ENCODE peak calls at places on chromosome 16, in eight cellular contexts. E is CD4-positive, CD25-positive, alpha-beta regulatory T cell; S is ascending aorta; P is neuronal stem cell; H is naive thymus-derived CD4-positive, alpha-beta T cell; L is cardiac muscle cell; R is effector memory CD4-positive, alpha-beta T cell; X is heart right ventricle. Z is an unnamed sample.

GRCh38 chr16:21952040-21952792 is 945 bp upstream of the UQCRC2 start:
- DNase-seq in E (peak; percentile 82), S (no peak), P (peak; percentile 56), H (peak; percentile 87), L (peak; percentile 87), R (peak; percentile 73), X (peak; percentile 69), Z (peak; percentile 83)

GRCh38 chr16:48054881-48055601 is 100.8 kb downstream of the ABCC12 start:
- DNase-seq in E (peak; percentile 25), S (no peak), P (peak; percentile 48), H (no peak), L (peak; percentile 48), R (no peak), X (peak; percentile 47), Z (peak; percentile 76)

GRCh38 chr16:10509534-10510025 is 70.8 kb downstream of the EMP2 start:
- DNase-seq in E (peak; percentile 74), S (no peak), P (peak; percentile 75), H (peak; percentile 52), L (peak; percentile 88), R (peak; percentile 48), X (peak; percentile 77), Z (peak; percentile 71)

GRCh38 chr16:15539197-15539596 is 103.8 kb downstream of the MARF1 start:
- DNase-seq in E (no peak), S (no peak), P (peak; percentile 36), H (no peak), L (peak; percentile 41), R (no peak), X (no peak), Z (peak; percentile 49)

GRCh38 chr16:57194512-57194911 is 8.4 kb downstream of the RSPRY1 start:
- DNase-seq in E (no peak), S (no peak), P (no peak), H (no peak), L (no peak), R (no peak), X (no peak), Z (no peak)

GRCh38 chr16:72072514-72073342 is 9.7 kb downstream of the HPR start:
- DNase-seq in E (no peak), S (no peak), P (no peak), H (no peak), L (peak; percentile 3), R (no peak), X (peak; percentile 38), Z (no peak)

GRCh38 chr16:72013389-72013788 is 4.8 kb downstream of the DHODH start:
- DNase-seq in E (no peak), S (no peak), P (no peak), H (no peak), L (peak; percentile 37), R (no peak), X (no peak), Z (no peak)

GRCh38 chr16:75810998-75811634 is 84.8 kb upstream of the CPHXL start:
- DNase-seq in E (no peak), S (no peak), P (no peak), H (no peak), L (no peak), R (no peak), X (no peak), Z (no peak)

GRCh38 chr16:53948734-53949430 is 244.9 kb downstream of the FTO start:
- DNase-seq in E (no peak), S (no peak), P (no peak), H (no peak), L (no peak), R (no peak), X (no peak), Z (no peak)

DNA sequence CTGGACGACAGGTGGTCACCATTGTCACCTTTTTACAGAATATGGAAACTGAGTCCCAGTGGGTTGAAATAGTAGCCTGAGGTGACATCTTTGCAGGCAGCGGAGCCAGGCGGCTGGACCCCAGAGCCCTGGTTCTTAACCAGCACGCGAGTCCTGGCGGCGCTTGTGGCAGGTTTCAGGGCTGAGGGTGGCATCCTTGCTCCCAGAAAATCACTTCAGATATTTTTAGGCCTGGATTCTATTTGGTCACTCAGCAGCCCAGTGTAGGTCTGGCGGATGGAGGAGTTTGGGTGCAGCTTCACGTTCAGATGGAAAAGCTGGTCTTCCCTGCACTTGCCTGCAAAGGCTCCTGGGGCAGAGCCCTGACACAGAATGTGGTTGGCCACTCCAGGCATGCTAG is 354.0 kb downstream of the SNX29 start:
- DNase-seq in E (no peak), S (no peak), P (no peak), H (no peak), L (peak; percentile 17), R (no peak), X (peak; percentile 17), Z (no peak)
- H3K36me3 ChIP-seq in E (no peaks in the 10 kb centered on the region), S (no peaks in the 10 kb centered on the region), P (no peaks in the 10 kb centered on the region), H (no peaks in the 10 kb centered on the region), L (no peaks in the 10 kb centered on the region), R (no peaks in the 10 kb centered on the region), X (no peaks in the 10 kb centered on the region), Z (no peaks in the 10 kb centered on the region)

GRCh38 chr16:46828943-46829342 is 2.0 kb downstream of the C16orf87 start:
- DNase-seq in E (no peak), S (no peak), P (no peak), H (no peak), L (no peak), R (no peak), X (no peak), Z (peak; percentile 24)
- H3K4me3 ChIP-seq in E (peak overlapping the region; percentile 99), S (peak overlapping the region; percentile 90), P (peak overlapping the region; percentile 90), H (no peak overlapping the region), L (peak overlapping the region; percentile 58), R (no peak overlapping the region), X (no peak overlapping the region), Z (peak overlapping the region; percentile 79)

GRCh38 chr16:28475221-28475620 is 3.1 kb upstream of the NPIPB7 start:
- DNase-seq in E (no peak), S (no peak), P (no peak), H (no peak), L (no peak), R (no peak), X (no peak), Z (no peak)

GRCh38 chr16:28477311-28477920 is 5.3 kb upstream of the NPIPB7 start:
- DNase-seq in E (no peak), S (no peak), P (no peak), H (no peak), L (no peak), R (no peak), X (no peak), Z (no peak)

GRCh38 chr16:28478511-28479180 is 6.5 kb upstream of the NPIPB7 start:
- DNase-seq in E (no peak), S (no peak), P (no peak), H (no peak), L (no peak), R (no peak), X (no peak), Z (no peak)

GRCh38 chr16:28473714-28474265 is 1.7 kb upstream of the NPIPB7 start:
- DNase-seq in E (no peak), S (no peak), P (no peak), H (no peak), L (no peak), R (no peak), X (no peak), Z (no peak)
- H3K36me3 ChIP-seq in E (peaks cover 41% of the 10 kb centered on the region), S (peaks cover 59% of the 10 kb centered on the region), P (peaks cover 22% of the 10 kb centered on the region), H (peaks cover 45% of the 10 kb centered on the region), L (peaks cover 9% of the 10 kb centered on the region), R (peaks cover 27% of the 10 kb centered on the region), X (peaks cover 6% of the 10 kb centered on the region), Z (peaks cover 8% of the 10 kb centered on the region)

DNA sequence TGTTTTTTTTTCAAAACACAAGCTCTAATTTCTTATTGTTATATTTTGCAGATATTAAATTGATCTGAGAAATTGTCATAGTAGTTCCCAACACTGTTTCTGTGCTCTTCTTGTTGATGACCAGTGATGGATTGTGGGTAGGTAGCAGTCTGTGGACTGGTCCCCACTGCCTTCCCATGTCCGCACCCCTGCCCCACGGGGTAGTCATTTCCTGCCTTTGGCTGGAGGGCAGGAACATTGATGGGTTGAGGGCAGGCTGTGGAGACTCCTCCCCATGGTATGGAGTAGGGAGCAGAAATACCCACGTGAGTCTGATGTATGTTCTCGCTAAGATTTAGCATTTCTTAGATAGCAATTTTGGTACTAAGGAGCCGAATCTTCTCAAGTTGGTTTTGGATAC is 762.0 kb downstream of the CDH8 start:
- DNase-seq in E (no peak), S (no peak), P (no peak), H (no peak), L (no peak), R (no peak), X (no peak), Z (no peak)
- H3K4me3 ChIP-seq in E (no peak overlapping the region), S (no peak overlapping the region), P (no peak overlapping the region), H (no peak overlapping the region), L (no peak overlapping the region), R (no peak overlapping the region), X (no peak overlapping the region), Z (no peak overlapping the region)

GRCh38 chr16:87982491-87983415 is 31.5 kb downstream of the BANP start:
- DNase-seq in E (no peak), S (no peak), P (no peak), H (no peak), L (no peak), R (no peak), X (no peak), Z (no peak)
- H3K36me3 ChIP-seq in E (peaks cover 40% of the 10 kb centered on the region), S (peaks cover 26% of the 10 kb centered on the region), P (peaks cover 18% of the 10 kb centered on the region), H (peaks cover 44% of the 10 kb centered on the region), L (no peaks in the 10 kb centered on the region), R (peaks cover 18% of the 10 kb centered on the region), X (no peaks in the 10 kb centered on the region), Z (no peaks in the 10 kb centered on the region)

GRCh38 chr16:8926827-8927226 is 36.9 kb downstream of the USP7 start:
- DNase-seq in E (no peak), S (no peak), P (no peak), H (no peak), L (no peak), R (no peak), X (no peak), Z (no peak)

GRCh38 chr16:8925455-8925854 is 38.3 kb downstream of the USP7 start:
- DNase-seq in E (no peak), S (no peak), P (no peak), H (no peak), L (no peak), R (no peak), X (no peak), Z (no peak)

GRCh38 chr16:8928467-8928957 is 35.2 kb downstream of the USP7 start:
- DNase-seq in E (no peak), S (no peak), P (no peak), H (no peak), L (no peak), R (no peak), X (no peak), Z (no peak)

GRCh38 chr16:8931864-8932263 is 31.8 kb downstream of the USP7 start:
- DNase-seq in E (peak; percentile 54), S (no peak), P (peak; percentile 57), H (peak; percentile 44), L (peak; percentile 81), R (peak; percentile 29), X (peak; percentile 65), Z (no peak)

GRCh38 chr16:8929086-8929748 is 34.5 kb downstream of the USP7 start:
- DNase-seq in E (no peak), S (no peak), P (no peak), H (no peak), L (no peak), R (no peak), X (no peak), Z (no peak)
- H3K4me3 ChIP-seq in E (no peak overlapping the region), S (no peak overlapping the region), P (no peak overlapping the region), H (no peak overlapping the region), L (no peak overlapping the region), R (no peak overlapping the region), X (no peak overlapping the region), Z (no peak overlapping the region)

GRCh38 chr16:3734084-3734757 is 16.9 kb upstream of the TRAP1 start:
- DNase-seq in E (no peak), S (no peak), P (no peak), H (no peak), L (no peak), R (no peak), X (no peak), Z (no peak)
- H3K36me3 ChIP-seq in E (peaks cover 90% of the 10 kb centered on the region), S (peaks cover 98% of the 10 kb centered on the region), P (peaks cover 94% of the 10 kb centered on the region), H (peaks cover 94% of the 10 kb centered on the region), L (peaks cover 59% of the 10 kb centered on the region), R (peaks cover 85% of the 10 kb centered on the region), X (peaks cover 13% of the 10 kb centered on the region), Z (peaks cover 80% of the 10 kb centered on the region)

GRCh38 chr16:2790631-2791030 is 3.3 kb upstream of the PRSS33 start:
- DNase-seq in E (no peak), S (no peak), P (no peak), H (peak; percentile 7), L (no peak), R (no peak), X (no peak), Z (no peak)
- H3K4me3 ChIP-seq in E (no peak overlapping the region), S (no peak overlapping the region), P (no peak overlapping the region), H (no peak overlapping the region), L (no peak overlapping the region), R (no peak overlapping the region), X (no peak overlapping the region), Z (no peak overlapping the region)